ENCODE peak calls at places on chromosome 21, in eight cellular contexts. V is GM12891, Z is psoas muscle, A is kidney, F is GM13976, G is astrocyte of the spinal cord, E is NCI-H1105, N is T-helper 1 cell. W is an unnamed sample.

GRCh38 chr21:38567577-38568360 is 69.5 kb upstream of the ERG start:
- DNase-seq in V (no peak), Z (no peak), A (no peak), F (no peak), G (peak), E (no peak), N (no peak), W (no peak)

GRCh38 chr21:32411366-32412161 is 942 bp upstream of the EVA1C start:
- DNase-seq in V (no peak), Z (peak), A (peak), F (no peak), G (peak), E (peak), N (peak), W (peak)

GRCh38 chr21:46108827-46109226 is 10.9 kb downstream of the COL6A2 start:
- DNase-seq in V (no peak), Z (no peak), A (peak), F (no peak), G (no peak), E (no peak), N (no peak), W (no peak)

GRCh38 chr21:39441502-39442475 is 3.8 kb downstream of the LCA5L start:
- DNase-seq in V (no peak), Z (no peak), A (no peak), F (peak), G (peak), E (peak), N (no peak), W (no peak)

GRCh38 chr21:43318841-43319781 is 107.8 kb downstream of the SIK1 start:
- DNase-seq in V (no peak), Z (peak), A (peak), F (no peak), G (peak), E (no peak), N (no peak), W (no peak)

GRCh38 chr21:46626536-46627302 is 8.8 kb upstream of the PRMT2 start:
- DNase-seq in V (no peak), Z (no peak), A (peak), F (no peak), G (no peak), E (no peak), N (no peak), W (no peak)

GRCh38 chr21:45132841-45133573 is 58.6 kb downstream of the ADARB1 start:
- DNase-seq in V (no peak), Z (peak), A (no peak), F (no peak), G (no peak), E (no peak), N (no peak), W (no peak)

GRCh38 chr21:45888361-45889009 is 93.1 kb upstream of the COL6A1 start:
- DNase-seq in V (no peak), Z (no peak), A (peak), F (no peak), G (no peak), E (no peak), N (no peak), W (no peak)

GRCh38 chr21:43361493-43362296 is 65.2 kb downstream of the SIK1 start:
- DNase-seq in V (no peak), Z (peak), A (peak), F (peak), G (peak), E (no peak), N (peak), W (peak)

GRCh38 chr21:45632897-45633260 is 10.6 kb upstream of the PCBP3 start:
- DNase-seq in V (no peak), Z (no peak), A (no peak), F (peak), G (no peak), E (no peak), N (no peak), W (no peak)

GRCh38 chr21:31614705-31615104 is 44.8 kb upstream of the SOD1 start:
- DNase-seq in V (no peak), Z (no peak), A (no peak), F (no peak), G (no peak), E (no peak), N (no peak), W (no peak)

GRCh38 chr21:45366931-45367401 is 38.0 kb upstream of the COL18A1 start:
- DNase-seq in V (no peak), Z (peak), A (peak), F (no peak), G (peak), E (no peak), N (no peak), W (peak)

GRCh38 chr21:45487891-45488600 is 54.2 kb downstream of the SLC19A1 start:
- DNase-seq in V (no peak), Z (no peak), A (no peak), F (no peak), G (peak), E (no peak), N (no peak), W (no peak)

GRCh38 chr21:41481191-41481590 is 26.8 kb downstream of the TMPRSS2 start:
- DNase-seq in V (no peak), Z (no peak), A (no peak), F (no peak), G (peak), E (no peak), N (no peak), W (no peak)

GRCh38 chr21:45260191-45260795 is 27.4 kb downstream of the POFUT2 start:
- DNase-seq in V (no peak), Z (no peak), A (no peak), F (no peak), G (no peak), E (no peak), N (no peak), W (no peak)

GRCh38 chr21:26123012-26123411 is 47.6 kb downstream of the APP start:
- DNase-seq in V (no peak), Z (no peak), A (no peak), F (no peak), G (no peak), E (no peak), N (no peak), W (no peak)

W was measured in left ventricle myocardium inferior.